ENCODE peak calls at places on chromosome 15, in ten cellular contexts. One of them, this sample, is unnamed.

GRCh38 chr15:68113273-68113672 is 59.2 kb downstream of the PIAS1 start:
- DNase-seq in cardiac muscle cell: no peak
- DNase-seq in psoas muscle: no peak
- DNase-seq in MCF 10A: peak
- DNase-seq in mesothelial cell of epicardium: no peak
- DNase-seq in uterus: no peak
- DNase-seq in lower leg skin: no peak
- DNase-seq in MM.1S: no peak
- DNase-seq in adrenal gland: no peak
- DNase-seq in cardiac fibroblast: peak
- DNase-seq in this sample: no peak

GRCh38 chr15:94972314-94972713 is 741.0 kb downstream of the MCTP2 start:
- DNase-seq in MCF 10A: peak
- DNase-seq in MM.1S: no peak
- DNase-seq in adrenal gland: no peak
- DNase-seq in psoas muscle: no peak
- DNase-seq in mesothelial cell of epicardium: no peak
- DNase-seq in uterus: no peak
- DNase-seq in cardiac fibroblast: peak
- DNase-seq in cardiac muscle cell: no peak
- DNase-seq in lower leg skin: no peak
- DNase-seq in this sample: no peak

GRCh38 chr15:98865397-98866339 is 141.9 kb downstream of the PGPEP1L start:
- DNase-seq in cardiac muscle cell: no peak
- DNase-seq in uterus: peak
- DNase-seq in MCF 10A: peak
- DNase-seq in adrenal gland: peak
- DNase-seq in lower leg skin: peak
- DNase-seq in cardiac fibroblast: peak
- DNase-seq in psoas muscle: peak
- DNase-seq in MM.1S: peak
- DNase-seq in mesothelial cell of epicardium: no peak
- DNase-seq in this sample: peak

GRCh38 chr15:68820205-68820588 is 498 bp downstream of the ANP32A start:
- DNase-seq in cardiac muscle cell: peak
- DNase-seq in mesothelial cell of epicardium: peak
- DNase-seq in uterus: peak
- DNase-seq in psoas muscle: peak
- DNase-seq in adrenal gland: peak
- DNase-seq in cardiac fibroblast: no peak
- DNase-seq in lower leg skin: no peak
- DNase-seq in MM.1S: peak
- DNase-seq in MCF 10A: no peak
- DNase-seq in this sample: peak

GRCh38 chr15:20340331-20340811 is 201.2 kb downstream of the GOLGA6L6 start:
- DNase-seq in lower leg skin: no peak
- DNase-seq in uterus: peak
- DNase-seq in MCF 10A: no peak
- DNase-seq in cardiac fibroblast: no peak
- DNase-seq in adrenal gland: peak
- DNase-seq in MM.1S: peak
- DNase-seq in psoas muscle: peak
- DNase-seq in mesothelial cell of epicardium: peak
- DNase-seq in cardiac muscle cell: peak
- DNase-seq in this sample: peak

GRCh38 chr15:65940618-65940909 is 71.3 kb downstream of the RAB11A start:
- DNase-seq in psoas muscle: no peak
- DNase-seq in cardiac muscle cell: no peak
- DNase-seq in adrenal gland: no peak
- DNase-seq in lower leg skin: no peak
- DNase-seq in MM.1S: no peak
- DNase-seq in uterus: no peak
- DNase-seq in cardiac fibroblast: peak
- DNase-seq in mesothelial cell of epicardium: no peak
- DNase-seq in MCF 10A: peak
- DNase-seq in this sample: no peak

GRCh38 chr15:82750831-82751181 is 41.1 kb upstream of the AP3B2 start:
- DNase-seq in MM.1S: peak
- DNase-seq in uterus: no peak
- DNase-seq in mesothelial cell of epicardium: no peak
- DNase-seq in adrenal gland: no peak
- DNase-seq in cardiac muscle cell: no peak
- DNase-seq in MCF 10A: no peak
- DNase-seq in cardiac fibroblast: peak
- DNase-seq in lower leg skin: no peak
- DNase-seq in psoas muscle: peak
- DNase-seq in this sample: no peak

GRCh38 chr15:56410712-56411111 is 45.5 kb downstream of the TEX9 start:
- DNase-seq in MM.1S: no peak
- DNase-seq in cardiac fibroblast: no peak
- DNase-seq in lower leg skin: no peak
- DNase-seq in MCF 10A: no peak
- DNase-seq in psoas muscle: no peak
- DNase-seq in uterus: no peak
- DNase-seq in mesothelial cell of epicardium: no peak
- DNase-seq in adrenal gland: no peak
- DNase-seq in cardiac muscle cell: no peak
- DNase-seq in this sample: no peak

GRCh38 chr15:85788796-85789495 is 5.8 kb downstream of the KLHL25 start:
- DNase-seq in mesothelial cell of epicardium: no peak
- DNase-seq in MM.1S: no peak
- DNase-seq in adrenal gland: no peak
- DNase-seq in uterus: no peak
- DNase-seq in cardiac fibroblast: no peak
- DNase-seq in cardiac muscle cell: no peak
- DNase-seq in MCF 10A: no peak
- DNase-seq in lower leg skin: no peak
- DNase-seq in psoas muscle: no peak
- DNase-seq in this sample: no peak

GRCh38 chr15:56490461-56490860 is 25.5 kb upstream of the MNS1 start:
- DNase-seq in uterus: no peak
- DNase-seq in cardiac fibroblast: no peak
- DNase-seq in MM.1S: no peak
- DNase-seq in adrenal gland: no peak
- DNase-seq in mesothelial cell of epicardium: no peak
- DNase-seq in MCF 10A: no peak
- DNase-seq in cardiac muscle cell: no peak
- DNase-seq in lower leg skin: no peak
- DNase-seq in psoas muscle: no peak
- DNase-seq in this sample: no peak

GRCh38 chr15:40702077-40702476 is 7.1 kb downstream of the RAD51 start:
- DNase-seq in cardiac fibroblast: peak
- DNase-seq in MM.1S: peak
- DNase-seq in cardiac muscle cell: no peak
- DNase-seq in lower leg skin: no peak
- DNase-seq in uterus: no peak
- DNase-seq in psoas muscle: no peak
- DNase-seq in MCF 10A: no peak
- DNase-seq in mesothelial cell of epicardium: no peak
- DNase-seq in adrenal gland: no peak
- DNase-seq in this sample: no peak
- TF ChIP-seq CTCF in cardiac fibroblast: peak
- TF ChIP-seq CTCF in MM.1S: peak
- TF ChIP-seq CTCF in cardiac muscle cell: peak
- TF ChIP-seq CTCF in lower leg skin: no peak
- TF ChIP-seq CTCF in uterus: no peak
- TF ChIP-seq CTCF in psoas muscle: no peak
- TF ChIP-seq CTCF in MCF 10A: no peak
- TF ChIP-seq CTCF in mesothelial cell of epicardium: peak
- TF ChIP-seq CTCF in adrenal gland: no peak
- TF ChIP-seq CTCF in this sample: peak

GRCh38 chr15:42575188-42576039 is at the start of gene STARD9:
- DNase-seq in MM.1S: peak
- DNase-seq in adrenal gland: peak
- DNase-seq in cardiac muscle cell: peak
- DNase-seq in lower leg skin: peak
- DNase-seq in mesothelial cell of epicardium: peak
- DNase-seq in MCF 10A: peak
- DNase-seq in uterus: peak
- DNase-seq in cardiac fibroblast: peak
- DNase-seq in psoas muscle: peak
- DNase-seq in this sample: peak
- TF ChIP-seq CTCF in MM.1S: no peak
- TF ChIP-seq CTCF in adrenal gland: no peak
- TF ChIP-seq CTCF in cardiac muscle cell: peak
- TF ChIP-seq CTCF in lower leg skin: no peak
- TF ChIP-seq CTCF in mesothelial cell of epicardium: no peak
- TF ChIP-seq CTCF in MCF 10A: no peak
- TF ChIP-seq CTCF in uterus: no peak
- TF ChIP-seq CTCF in cardiac fibroblast: no peak
- TF ChIP-seq CTCF in psoas muscle: no peak
- TF ChIP-seq CTCF in this sample: no peak

GRCh38 chr15:70892002-70892911 is at the start of the genes LRRC49 and THAP10:
- DNase-seq in lower leg skin: peak
- DNase-seq in cardiac fibroblast: peak
- DNase-seq in psoas muscle: peak
- DNase-seq in MCF 10A: peak
- DNase-seq in cardiac muscle cell: peak
- DNase-seq in adrenal gland: peak
- DNase-seq in uterus: peak
- DNase-seq in mesothelial cell of epicardium: peak
- DNase-seq in MM.1S: peak
- DNase-seq in this sample: no peak
- TF ChIP-seq CTCF in lower leg skin: no peak
- TF ChIP-seq CTCF in cardiac fibroblast: no peak
- TF ChIP-seq CTCF in psoas muscle: no peak
- TF ChIP-seq CTCF in MCF 10A: no peak
- TF ChIP-seq CTCF in cardiac muscle cell: no peak
- TF ChIP-seq CTCF in adrenal gland: no peak
- TF ChIP-seq CTCF in uterus: no peak
- TF ChIP-seq CTCF in mesothelial cell of epicardium: no peak
- TF ChIP-seq CTCF in MM.1S: no peak
- TF ChIP-seq CTCF in this sample: no peak

GRCh38 chr15:72341361-72341760 is 21.4 kb upstream of the CELF6 start:
- DNase-seq in mesothelial cell of epicardium: no peak
- DNase-seq in MCF 10A: no peak
- DNase-seq in cardiac fibroblast: peak
- DNase-seq in MM.1S: no peak
- DNase-seq in psoas muscle: no peak
- DNase-seq in adrenal gland: no peak
- DNase-seq in uterus: no peak
- DNase-seq in lower leg skin: no peak
- DNase-seq in cardiac muscle cell: peak
- DNase-seq in this sample: no peak
- TF ChIP-seq CTCF in mesothelial cell of epicardium: peak
- TF ChIP-seq CTCF in MCF 10A: no peak
- TF ChIP-seq CTCF in cardiac fibroblast: no peak
- TF ChIP-seq CTCF in MM.1S: no peak
- TF ChIP-seq CTCF in psoas muscle: no peak
- TF ChIP-seq CTCF in adrenal gland: no peak
- TF ChIP-seq CTCF in uterus: no peak
- TF ChIP-seq CTCF in lower leg skin: no peak
- TF ChIP-seq CTCF in cardiac muscle cell: peak
- TF ChIP-seq CTCF in this sample: no peak

This sample was measured in natural killer cell.